ENCODE peak calls at places on chromosomes 12 and 14, in six cellular contexts. F is activated naive CD8-positive, alpha-beta T cell treated with anti-CD3 and anti-CD28 coated beads for 36 hours; L is nucleus accumbens; U is aorta; S is uterus; M is EH. Y is an unnamed sample.

GRCh38 chr14:69535230-69535848 is 39.3 kb downstream of the CCDC177 start:
- DNase-seq in S (peak; percentile 24), M (peak; percentile 62), L (peak; percentile 49), F (no peak), U (no peak), Y (peak; percentile 25)

GRCh38 chr14:88225721-88226120 is 97.3 kb downstream of the KCNK10 start:
- DNase-seq in S (no peak), U (no peak), L (no peak), F (no peak), M (no peak), Y (no peak)

GRCh38 chr14:69997849-69998248 is 118.6 kb downstream of the SMOC1 start:
- DNase-seq in U (no peak), S (no peak), L (no peak), M (peak; percentile 7), F (no peak), Y (no peak)

GRCh38 chr12:7647071-7647470 is 18.6 kb downstream of the APOBEC1 start:
- DNase-seq in S (no peak), L (no peak), M (no peak), F (no peak), U (no peak), Y (no peak)

GRCh38 chr14:55921516-55921915 is 196.7 kb upstream of the PELI2 start:
- DNase-seq in S (no peak), M (no peak), U (no peak), F (no peak), L (no peak), Y (no peak)

GRCh38 chr12:1054103-1054838 is 63.2 kb downstream of the ERC1 start:
- DNase-seq in F (no peak), S (no peak), U (no peak), M (no peak), L (peak; percentile 31), Y (no peak)

GRCh38 chr12:39341179-39341578 is 101.7 kb downstream of the KIF21A start:
- DNase-seq in L (no peak), F (no peak), S (no peak), U (no peak), M (no peak), Y (no peak)

GRCh38 chr14:72619881-72620280 is 274.0 kb downstream of the DPF3 start:
- DNase-seq in L (no peak), F (no peak), S (no peak), M (no peak), U (no peak), Y (no peak)

GRCh38 chr12:109763201-109763841 is 49.7 kb downstream of the FAM222A start:
- DNase-seq in S (no peak), M (peak; percentile 64), F (no peak), U (peak; percentile 37), L (no peak), Y (peak; percentile 10)

GRCh38 chr12:117986705-117987469 is 18.1 kb upstream of the KSR2 start:
- DNase-seq in U (no peak), S (no peak), M (peak; percentile 81), F (no peak), L (no peak), Y (no peak)

GRCh38 chr14:60151715-60152114 is 13.5 kb downstream of the DHRS7 start:
- DNase-seq in F (peak; percentile 54), M (peak; percentile 96), L (peak; percentile 30), S (peak; percentile 28), U (peak; percentile 85), Y (peak; percentile 83)

GRCh38 chr14:59627011-59627520 is 50.5 kb upstream of the CCDC175 start:
- DNase-seq in F (no peak), L (no peak), M (no peak), S (no peak), U (no peak), Y (no peak)

GRCh38 chr12:27709212-27709931 is 1.3 kb upstream of the MRPS35 start:
- DNase-seq in L (no peak), U (no peak), S (no peak), M (no peak), F (no peak), Y (no peak)

GRCh38 chr12:51771008-51771407 is 77.5 kb downstream of the FIGNL2 start:
- DNase-seq in U (no peak), F (no peak), L (no peak), M (peak; percentile 64), S (no peak), Y (no peak)

GRCh38 chr12:76848132-76848531 is 30.7 kb downstream of the CSRP2 start:
- DNase-seq in S (no peak), F (no peak), U (no peak), L (peak; percentile 14), M (no peak), Y (no peak)

GRCh38 chr14:84250863-84251262 is 1279.1 kb upstream of the FLRT2 start:
- DNase-seq in S (no peak), F (no peak), M (no peak), U (no peak), L (no peak), Y (no peak)

GRCh38 chr12:124913474-124914391 is 717 bp downstream of the UBC start:
- DNase-seq in S (peak; percentile 80), F (peak; percentile 92), U (peak; percentile 92), M (peak; percentile 72), L (no peak), Y (peak; percentile 89)

GRCh38 chr12:96425321-96425720 is 25.1 kb upstream of the CDK17 start:
- DNase-seq in U (no peak), M (peak; percentile 95), F (peak; percentile 23), L (no peak), S (no peak), Y (no peak)

GRCh38 chr12:57905812-57906475 is 35.4 kb upstream of the ATP23 start:
- DNase-seq in F (no peak), S (no peak), L (no peak), M (no peak), U (no peak), Y (no peak)

GRCh38 chr12:6554168-6554989 is 1.5 kb downstream of the IFFO1 start:
- DNase-seq in F (peak; percentile 81), S (peak; percentile 76), M (peak; percentile 84), U (peak; percentile 86), L (peak; percentile 68), Y (peak; percentile 89)

GRCh38 chr14:36019126-36019525 is 157.4 kb downstream of the PTCSC3 start:
- DNase-seq in U (no peak), F (no peak), M (no peak), L (peak; percentile 22), S (no peak), Y (no peak)

GRCh38 chr14:80468331-80469122 is 257.2 kb upstream of the DIO2 start:
- DNase-seq in M (no peak), F (no peak), L (no peak), S (no peak), U (no peak), Y (no peak)

GRCh38 chr12:131199221-131199620 is 245.5 kb downstream of the ADGRD1 start:
- DNase-seq in U (no peak), M (no peak), S (no peak), L (no peak), F (no peak), Y (no peak)

GRCh38 chr12:121536058-121536928 is 44.5 kb downstream of the KDM2B start:
- DNase-seq in S (peak; percentile 83), F (peak; percentile 84), M (peak; percentile 92), L (peak; percentile 81), U (peak; percentile 94), Y (peak; percentile 88)

GRCh38 chr12:49548481-49548821 is 9.6 kb downstream of the KCNH3 start:
- DNase-seq in S (no peak), L (no peak), M (no peak), F (no peak), U (no peak), Y (peak; percentile 25)

GRCh38 chr12:81400024-81400423 is 322.1 kb downstream of the ACSS3 start:
- DNase-seq in L (no peak), M (no peak), F (no peak), S (no peak), U (no peak), Y (no peak)

GRCh38 chr14:96592591-96593388 is 90.6 kb downstream of the PAPOLA start:
- DNase-seq in U (no peak), M (peak; percentile 16), F (peak; percentile 72), L (peak; percentile 36), S (no peak), Y (peak; percentile 25)

GRCh38 chr14:63203618-63204406 is 431 bp upstream of the RHOJ start:
- DNase-seq in S (peak; percentile 82), U (peak; percentile 81), F (no peak), L (peak; percentile 74), M (peak; percentile 98), Y (peak; percentile 89)

GRCh38 chr12:100820314-100820713 is 25.7 kb downstream of the ANO4 start:
- DNase-seq in L (no peak), U (no peak), F (no peak), M (peak; percentile 18), S (no peak), Y (no peak)

GRCh38 chr12:89924191-89924590 is 215.6 kb upstream of the ATP2B1 start:
- DNase-seq in L (no peak), U (no peak), F (no peak), M (no peak), S (no peak), Y (no peak)